ENCODE peak calls at places on chromosomes 13 and 19, in four cellular contexts. R, G, S and B are unnamed samples.

GRCh38 chr19:2308114-2308556 is at the start of gene LINGO3:
- DNase-seq in S (no peak), R (no peak), G (no peak), B (no peak)

GRCh38 chr19:535017-535835 is 3.7 kb downstream of the CDC34 start:
- DNase-seq in R (no peak), S (no peak), G (no peak), B (no peak)

GRCh38 chr13:27415116-27415515 is 9.3 kb upstream of the GTF3A start:
- DNase-seq in G (no peak), R (no peak), S (no peak), B (no peak)

GRCh38 chr19:58519087-58519354 is 589 bp downstream of the ZBTB45 start:
- DNase-seq in S (peak; percentile 74), G (peak; percentile 28), R (no peak), B (peak; percentile 55)

GRCh38 chr13:50847501-50847900 is 4.0 kb upstream of the DLEU7 start:
- DNase-seq in R (no peak), S (no peak), G (no peak), B (no peak)

GRCh38 chr19:46866407-46867132 is 5.8 kb downstream of the ARHGAP35 start:
- DNase-seq in G (no peak), S (no peak), R (no peak), B (no peak)

GRCh38 chr13:43235028-43235427 is 211.6 kb downstream of the DNAJC15 start:
- DNase-seq in S (no peak), G (no peak), R (no peak), B (no peak)

GRCh38 chr13:111025310-111025709 is 89.8 kb upstream of the ARHGEF7 start:
- DNase-seq in S (no peak), G (no peak), R (no peak), B (no peak)

GRCh38 chr19:18488403-18488723 is 33.5 kb downstream of the ELL start:
- DNase-seq in G (no peak), R (no peak), S (no peak), B (no peak)

GRCh38 chr13:25910243-25910642 is 141.6 kb downstream of the SHISA2 start:
- DNase-seq in S (no peak), G (no peak), R (no peak), B (no peak)

GRCh38 chr13:114049026-114049425 is 75.2 kb upstream of the C13orf46 start:
- DNase-seq in G (no peak), R (no peak), S (no peak), B (no peak)

GRCh38 chr19:54921082-54921481 is 15.1 kb downstream of the NCR1 start:
- DNase-seq in R (no peak), S (no peak), G (no peak), B (no peak)

GRCh38 chr19:11247391-11247790 is 8.0 kb downstream of the ANGPTL8 start:
- DNase-seq in S (no peak), R (no peak), G (no peak), B (no peak)

GRCh38 chr19:41223431-41224234 is 4.6 kb downstream of the AXL start:
- DNase-seq in S (no peak), R (no peak), G (no peak), B (peak; percentile 100)

GRCh38 chr19:3494559-3494958 is 5.9 kb downstream of the DOHH start:
- DNase-seq in R (no peak), G (no peak), S (no peak), B (no peak)